ENCODE peak calls at places on chromosomes 11 and 22, in nine cellular contexts. One of them, this sample, is unnamed.
A peak's percentile ranks its signal among the peaks of the same experiment; 100 is the strongest.

GRCh38 chr22:24441406-24442351 is 14.3 kb downstream of the ADORA2A start:
- DNase-seq in transverse colon: no peak
- DNase-seq in ovary: no peak
- DNase-seq in spleen: no peak
- DNase-seq in K562: no peak
- DNase-seq in A549: no peak
- DNase-seq in adrenal gland: peak; percentile 75
- DNase-seq in HCT116: no peak
- DNase-seq in thyroid gland: no peak
- DNase-seq in this sample: no peak

GRCh38 chr11:35786188-35786587 is 123.6 kb downstream of the TRIM44 start:
- DNase-seq in transverse colon: no peak
- DNase-seq in ovary: no peak
- DNase-seq in spleen: no peak
- DNase-seq in K562: no peak
- DNase-seq in A549: no peak
- DNase-seq in adrenal gland: no peak
- DNase-seq in HCT116: no peak
- DNase-seq in thyroid gland: no peak
- DNase-seq in this sample: no peak

GRCh38 chr11:86047275-86047991 is 21.5 kb downstream of the PICALM start:
- DNase-seq in transverse colon: no peak
- DNase-seq in ovary: no peak
- DNase-seq in spleen: no peak
- DNase-seq in K562: no peak
- DNase-seq in A549: no peak
- DNase-seq in adrenal gland: no peak
- DNase-seq in HCT116: no peak
- DNase-seq in thyroid gland: no peak
- DNase-seq in this sample: no peak

GRCh38 chr11:35065566-35065965 is 73.4 kb upstream of the CD44 start:
- DNase-seq in transverse colon: no peak
- DNase-seq in ovary: no peak
- DNase-seq in spleen: no peak
- DNase-seq in K562: no peak
- DNase-seq in A549: no peak
- DNase-seq in adrenal gland: no peak
- DNase-seq in HCT116: no peak
- DNase-seq in thyroid gland: no peak
- DNase-seq in this sample: no peak

GRCh38 chr11:68974421-68975194 is 6.2 kb downstream of the MRGPRD start:
- DNase-seq in transverse colon: peak; percentile 6
- DNase-seq in ovary: no peak
- DNase-seq in spleen: peak; percentile 67
- DNase-seq in K562: peak; percentile 76
- DNase-seq in A549: peak; percentile 68
- DNase-seq in adrenal gland: no peak
- DNase-seq in HCT116: peak; percentile 77
- DNase-seq in thyroid gland: no peak
- DNase-seq in this sample: no peak

GRCh38 chr11:96227244-96227643 is 115.8 kb downstream of the MAML2 start:
- DNase-seq in transverse colon: no peak
- DNase-seq in ovary: no peak
- DNase-seq in spleen: no peak
- DNase-seq in K562: no peak
- DNase-seq in A549: no peak
- DNase-seq in adrenal gland: no peak
- DNase-seq in HCT116: no peak
- DNase-seq in thyroid gland: no peak
- DNase-seq in this sample: no peak

GRCh38 chr11:680970-681369 is 14.1 kb downstream of the DEAF1 start:
- DNase-seq in transverse colon: no peak
- DNase-seq in ovary: no peak
- DNase-seq in spleen: no peak
- DNase-seq in K562: no peak
- DNase-seq in A549: no peak
- DNase-seq in adrenal gland: no peak
- DNase-seq in HCT116: no peak
- DNase-seq in thyroid gland: no peak
- DNase-seq in this sample: no peak

GRCh38 chr22:39434243-39434653 is 22.6 kb upstream of the MGAT3 start:
- DNase-seq in transverse colon: no peak
- DNase-seq in ovary: no peak
- DNase-seq in spleen: no peak
- DNase-seq in K562: no peak
- DNase-seq in A549: no peak
- DNase-seq in adrenal gland: peak; percentile 74
- DNase-seq in HCT116: no peak
- DNase-seq in thyroid gland: no peak
- DNase-seq in this sample: no peak

GRCh38 chr11:74226907-74227306 is 55.8 kb downstream of the PPME1 start:
- DNase-seq in transverse colon: no peak
- DNase-seq in ovary: no peak
- DNase-seq in spleen: no peak
- DNase-seq in K562: no peak
- DNase-seq in A549: no peak
- DNase-seq in adrenal gland: no peak
- DNase-seq in HCT116: no peak
- DNase-seq in thyroid gland: peak; percentile 81
- DNase-seq in this sample: no peak

GRCh38 chr11:128471138-128471661 is 116.2 kb downstream of the ETS1 start:
- DNase-seq in transverse colon: peak; percentile 52
- DNase-seq in ovary: no peak
- DNase-seq in spleen: peak; percentile 89
- DNase-seq in K562: no peak
- DNase-seq in A549: no peak
- DNase-seq in adrenal gland: no peak
- DNase-seq in HCT116: no peak
- DNase-seq in thyroid gland: peak; percentile 75
- DNase-seq in this sample: no peak

GRCh38 chr11:132904091-132904490 is 628.2 kb downstream of the OPCML start:
- DNase-seq in transverse colon: no peak
- DNase-seq in ovary: no peak
- DNase-seq in spleen: no peak
- DNase-seq in K562: no peak
- DNase-seq in A549: no peak
- DNase-seq in adrenal gland: no peak
- DNase-seq in HCT116: no peak
- DNase-seq in thyroid gland: no peak
- DNase-seq in this sample: no peak

GRCh38 chr22:39417641-39418040 is 18.1 kb downstream of the TAB1 start:
- DNase-seq in transverse colon: no peak
- DNase-seq in ovary: no peak
- DNase-seq in spleen: peak; percentile 41
- DNase-seq in K562: no peak
- DNase-seq in A549: no peak
- DNase-seq in adrenal gland: no peak
- DNase-seq in HCT116: no peak
- DNase-seq in thyroid gland: no peak
- DNase-seq in this sample: no peak

GRCh38 chr11:57434640-57435546 is 8.0 kb upstream of the SLC43A3 start:
- DNase-seq in transverse colon: no peak
- DNase-seq in ovary: no peak
- DNase-seq in spleen: no peak
- DNase-seq in K562: no peak
- DNase-seq in A549: peak; percentile 89
- DNase-seq in adrenal gland: no peak
- DNase-seq in HCT116: no peak
- DNase-seq in thyroid gland: peak; percentile 40
- DNase-seq in this sample: no peak

GRCh38 chr11:10599388-10600175 is 31.1 kb upstream of the LYVE1 start:
- DNase-seq in transverse colon: no peak
- DNase-seq in ovary: no peak
- DNase-seq in spleen: no peak
- DNase-seq in K562: no peak
- DNase-seq in A549: no peak
- DNase-seq in adrenal gland: no peak
- DNase-seq in HCT116: no peak
- DNase-seq in thyroid gland: no peak
- DNase-seq in this sample: peak; percentile 89

GRCh38 chr22:18031670-18032454 is 7.5 kb upstream of the MICAL3 start:
- DNase-seq in transverse colon: no peak
- DNase-seq in ovary: no peak
- DNase-seq in spleen: peak; percentile 38
- DNase-seq in K562: no peak
- DNase-seq in A549: peak; percentile 80
- DNase-seq in adrenal gland: peak; percentile 76
- DNase-seq in HCT116: peak; percentile 82
- DNase-seq in thyroid gland: peak; percentile 13
- DNase-seq in this sample: no peak

GRCh38 chr11:33773399-33774355 is 643 bp downstream of the FBXO3 start:
- DNase-seq in transverse colon: no peak
- DNase-seq in ovary: no peak
- DNase-seq in spleen: peak; percentile 93
- DNase-seq in K562: peak; percentile 19
- DNase-seq in A549: no peak
- DNase-seq in adrenal gland: no peak
- DNase-seq in HCT116: no peak
- DNase-seq in thyroid gland: no peak
- DNase-seq in this sample: no peak

GRCh38 chr11:119337581-119338317 is 2.9 kb downstream of the C1QTNF5 start:
- DNase-seq in transverse colon: no peak
- DNase-seq in ovary: no peak
- DNase-seq in spleen: peak; percentile 66
- DNase-seq in K562: peak; percentile 54
- DNase-seq in A549: no peak
- DNase-seq in adrenal gland: no peak
- DNase-seq in HCT116: no peak
- DNase-seq in thyroid gland: no peak
- DNase-seq in this sample: no peak

GRCh38 chr11:74754507-74755255 is 6.0 kb downstream of the RNF169 start:
- DNase-seq in transverse colon: no peak
- DNase-seq in ovary: no peak
- DNase-seq in spleen: no peak
- DNase-seq in K562: no peak
- DNase-seq in A549: peak; percentile 38
- DNase-seq in adrenal gland: no peak
- DNase-seq in HCT116: no peak
- DNase-seq in thyroid gland: no peak
- DNase-seq in this sample: no peak

GRCh38 chr11:503179-503981 is 3.7 kb downstream of the RNH1 start:
- DNase-seq in transverse colon: peak; percentile 54
- DNase-seq in ovary: no peak
- DNase-seq in spleen: peak; percentile 86
- DNase-seq in K562: peak; percentile 58
- DNase-seq in A549: no peak
- DNase-seq in adrenal gland: peak; percentile 75
- DNase-seq in HCT116: no peak
- DNase-seq in thyroid gland: no peak
- DNase-seq in this sample: no peak

GRCh38 chr11:61720597-61720996 is 31.8 kb upstream of the MYRF start:
- DNase-seq in transverse colon: no peak
- DNase-seq in ovary: no peak
- DNase-seq in spleen: no peak
- DNase-seq in K562: no peak
- DNase-seq in A549: no peak
- DNase-seq in adrenal gland: no peak
- DNase-seq in HCT116: no peak
- DNase-seq in thyroid gland: no peak
- DNase-seq in this sample: no peak
- TF ChIP-seq POLR2A in transverse colon: no peak
- TF ChIP-seq POLR2A in ovary: no peak
- TF ChIP-seq POLR2A in spleen: no peak
- TF ChIP-seq POLR2A in K562: no peak
- TF ChIP-seq POLR2A in A549: no peak
- TF ChIP-seq POLR2A in adrenal gland: no peak
- TF ChIP-seq POLR2A in HCT116: no peak
- TF ChIP-seq POLR2A in thyroid gland: no peak
- TF ChIP-seq POLR2A in this sample: no peak

DNA sequence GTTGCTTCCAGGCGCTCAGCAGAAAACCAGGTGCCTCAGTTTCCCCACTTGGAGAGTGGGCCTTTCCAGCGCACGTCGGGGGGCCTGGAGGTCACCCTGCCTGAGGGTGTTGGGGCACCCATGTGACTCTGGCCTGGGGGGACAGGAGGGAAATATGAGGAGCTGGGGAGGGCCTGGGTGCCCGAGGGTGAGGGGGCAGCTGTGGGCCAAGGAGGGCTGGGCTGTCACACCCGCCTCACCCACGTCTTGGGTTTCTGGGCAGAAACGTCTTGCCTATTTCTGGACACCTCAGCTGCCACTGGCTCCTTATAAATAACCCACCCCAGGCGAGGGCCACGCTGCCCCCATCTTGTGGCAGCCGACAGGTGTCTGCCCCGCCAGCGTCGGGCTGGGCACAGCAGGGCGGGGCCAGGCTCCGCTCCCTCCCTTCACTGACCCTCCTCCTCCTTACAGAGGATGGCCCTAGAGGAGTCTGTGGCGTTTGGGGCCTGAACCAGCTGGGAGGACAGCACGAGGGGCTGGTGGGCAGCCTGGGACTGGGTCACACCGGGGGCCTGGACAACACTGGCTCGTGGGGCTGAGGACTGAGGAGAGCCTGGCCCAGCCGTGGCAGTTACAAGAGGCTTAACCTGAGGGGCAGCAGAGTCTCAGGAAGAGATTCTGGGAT is 1.5 kb downstream of the TNNT3 start:
- DNase-seq in transverse colon: no peak
- DNase-seq in ovary: no peak
- DNase-seq in spleen: peak; percentile 69
- DNase-seq in K562: no peak
- DNase-seq in A549: no peak
- DNase-seq in adrenal gland: no peak
- DNase-seq in HCT116: no peak
- DNase-seq in thyroid gland: no peak
- DNase-seq in this sample: no peak
- TF ChIP-seq POLR2A in transverse colon: no peak
- TF ChIP-seq POLR2A in ovary: no peak
- TF ChIP-seq POLR2A in spleen: no peak
- TF ChIP-seq POLR2A in K562: no peak
- TF ChIP-seq POLR2A in A549: no peak
- TF ChIP-seq POLR2A in adrenal gland: no peak
- TF ChIP-seq POLR2A in HCT116: no peak
- TF ChIP-seq POLR2A in thyroid gland: no peak
- TF ChIP-seq POLR2A in this sample: no peak

GRCh38 chr11:76763573-76764348 is 19.4 kb upstream of the TSKU start:
- DNase-seq in transverse colon: no peak
- DNase-seq in ovary: peak; percentile 36
- DNase-seq in spleen: peak; percentile 41
- DNase-seq in K562: no peak
- DNase-seq in A549: peak; percentile 42
- DNase-seq in adrenal gland: peak; percentile 37
- DNase-seq in HCT116: no peak
- DNase-seq in thyroid gland: no peak
- DNase-seq in this sample: no peak
- TF ChIP-seq POLR2A in transverse colon: no peak
- TF ChIP-seq POLR2A in ovary: no peak
- TF ChIP-seq POLR2A in spleen: no peak
- TF ChIP-seq POLR2A in K562: no peak
- TF ChIP-seq POLR2A in A549: peak; percentile 12
- TF ChIP-seq POLR2A in adrenal gland: no peak
- TF ChIP-seq POLR2A in HCT116: no peak
- TF ChIP-seq POLR2A in thyroid gland: no peak
- TF ChIP-seq POLR2A in this sample: no peak

DNA sequence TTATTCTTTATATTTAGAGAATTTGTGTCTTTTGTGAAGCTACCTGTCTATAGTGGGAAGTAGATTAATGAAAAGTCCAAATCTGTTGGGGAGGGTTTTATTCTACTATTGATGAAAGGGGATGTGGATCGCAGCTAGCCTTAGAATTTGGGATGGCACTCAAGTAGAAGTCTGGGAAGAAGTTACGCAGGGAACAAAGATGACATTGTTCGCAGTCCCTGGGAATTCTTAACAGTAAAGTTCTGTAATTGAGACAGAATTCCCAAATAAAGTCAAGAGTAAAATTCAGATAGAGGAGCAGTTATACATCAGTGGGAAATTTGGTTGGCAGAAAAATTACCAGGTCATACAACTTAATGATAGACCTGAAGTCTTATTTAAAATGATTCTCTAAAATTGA is 64.1 kb downstream of the ATM start:
- DNase-seq in transverse colon: no peak
- DNase-seq in ovary: no peak
- DNase-seq in spleen: no peak
- DNase-seq in K562: no peak
- DNase-seq in A549: no peak
- DNase-seq in adrenal gland: no peak
- DNase-seq in HCT116: no peak
- DNase-seq in thyroid gland: no peak
- DNase-seq in this sample: no peak
- TF ChIP-seq POLR2A in transverse colon: no peak
- TF ChIP-seq POLR2A in ovary: no peak
- TF ChIP-seq POLR2A in spleen: no peak
- TF ChIP-seq POLR2A in K562: no peak
- TF ChIP-seq POLR2A in A549: no peak
- TF ChIP-seq POLR2A in adrenal gland: no peak
- TF ChIP-seq POLR2A in HCT116: no peak
- TF ChIP-seq POLR2A in thyroid gland: no peak
- TF ChIP-seq POLR2A in this sample: no peak